ENCODE peak calls at places on chromosomes 11 and 22, in nine cellular contexts. Z is astrocyte of the spinal cord, C is HAP-1, G is sigmoid colon, Q is foreskin fibroblast, M is colonic mucosa, N is anterior cingulate cortex, R is cardiac fibroblast, Y is EH. X is an unnamed sample.

GRCh38 chr11:64250875-64251721 is at the start of gene PLCB3:
- DNase-seq in Z (no peak), C (peak; percentile 69), G (peak; percentile 79), Q (peak; percentile 74), M (no peak), N (no peak), R (peak; percentile 38), Y (peak; percentile 59), X (no peak)

GRCh38 chr22:30892286-30892685 is 76.3 kb downstream of the MORC2 start:
- DNase-seq in Z (no peak), C (no peak), G (no peak), Q (no peak), M (no peak), N (no peak), R (no peak), Y (no peak), X (no peak)

GRCh38 chr22:36113121-36113520 is 47.4 kb downstream of the APOL3 start:
- DNase-seq in Z (no peak), C (no peak), G (peak; percentile 33), Q (no peak), M (no peak), N (no peak), R (no peak), Y (no peak), X (no peak)

GRCh38 chr11:120198403-120198786 is 12.4 kb upstream of the OAF start:
- DNase-seq in Z (no peak), C (no peak), G (no peak), Q (no peak), M (no peak), N (no peak), R (no peak), Y (no peak), X (no peak)

GRCh38 chr11:63667993-63668392 is 3.2 kb downstream of the ATL3 start:
- DNase-seq in Z (peak; percentile 94), C (no peak), G (no peak), Q (peak; percentile 93), M (no peak), N (no peak), R (peak; percentile 95), Y (peak; percentile 96), X (peak; percentile 98)

GRCh38 chr22:23263651-23264555 is 83.6 kb downstream of the BCR start:
- DNase-seq in Z (no peak), C (no peak), G (no peak), Q (no peak), M (no peak), N (no peak), R (no peak), Y (no peak), X (no peak)

GRCh38 chr11:27524155-27524554 is 17.6 kb upstream of the LIN7C start:
- DNase-seq in Z (peak; percentile 35), C (peak; percentile 34), G (no peak), Q (peak; percentile 78), M (no peak), N (no peak), R (peak; percentile 70), Y (peak; percentile 79), X (peak; percentile 30)

GRCh38 chr22:49906071-49906798 is 12.0 kb downstream of the ALG12 start:
- DNase-seq in Z (no peak), C (no peak), G (peak; percentile 43), Q (no peak), M (no peak), N (no peak), R (no peak), Y (no peak), X (no peak)

GRCh38 chr11:726278-726915 is 20.4 kb downstream of the EPS8L2 start:
- DNase-seq in Z (peak; percentile 39), C (peak; percentile 69), G (peak; percentile 80), Q (peak; percentile 65), M (peak; percentile 82), N (no peak), R (peak; percentile 33), Y (peak; percentile 27), X (peak; percentile 49)

GRCh38 chr11:2004466-2004865 is 6.8 kb upstream of the H19 start:
- DNase-seq in Z (no peak), C (no peak), G (no peak), Q (no peak), M (no peak), N (no peak), R (no peak), Y (no peak), X (no peak)

GRCh38 chr11:75980031-75980430 is 165.0 kb downstream of the UVRAG start:
- DNase-seq in Z (no peak), C (no peak), G (no peak), Q (no peak), M (no peak), N (no peak), R (no peak), Y (no peak), X (no peak)

GRCh38 chr11:46127150-46127638 is 5.9 kb upstream of the PHF21A start:
- DNase-seq in Z (peak; percentile 32), C (peak; percentile 59), G (no peak), Q (peak; percentile 82), M (peak; percentile 57), N (no peak), R (peak; percentile 85), Y (peak; percentile 79), X (peak; percentile 45)

GRCh38 chr22:44424867-44425351 is 73.1 kb downstream of the RTL6 start:
- DNase-seq in Z (no peak), C (no peak), G (peak; percentile 30), Q (no peak), M (no peak), N (no peak), R (no peak), Y (no peak), X (no peak)

GRCh38 chr22:20444325-20444724 is 6.7 kb upstream of the SCARF2 start:
- DNase-seq in Z (no peak), C (no peak), G (no peak), Q (no peak), M (no peak), N (no peak), R (no peak), Y (no peak), X (no peak)